ENCODE peak calls at places on chromosomes 12 and 14, in six cellular contexts. C is fibroblast of lung, X is upper lobe of left lung, Y is pancreas, Z is hepatocyte, R is HCT116. W is an unnamed sample.

GRCh38 chr12:83008703-83009102 is 322.0 kb downstream of the TMTC2 start:
- DNase-seq in C (no peak), X (no peak), Y (no peak), Z (no peak), R (no peak), W (no peak)

GRCh38 chr12:88591343-88591742 is 11.1 kb upstream of the KITLG start:
- DNase-seq in C (peak), X (no peak), Y (no peak), Z (no peak), R (no peak), W (no peak)

GRCh38 chr12:52155048-52155868 is 36.6 kb downstream of the KRT80 start:
- DNase-seq in C (no peak), X (peak), Y (no peak), Z (peak), R (no peak), W (peak)

GRCh38 chr14:75283162-75283883 is 4.7 kb downstream of the FOS start:
- DNase-seq in C (peak), X (peak), Y (no peak), Z (peak), R (no peak), W (peak)

GRCh38 chr14:77284066-77284855 is 13.3 kb upstream of the NGB start:
- DNase-seq in C (no peak), X (no peak), Y (no peak), Z (no peak), R (no peak), W (no peak)

GRCh38 chr12:9651265-9651729 is 18.2 kb upstream of the CLEC2D start:
- DNase-seq in C (peak), X (no peak), Y (no peak), Z (no peak), R (no peak), W (no peak)

GRCh38 chr12:65464930-65465329 is 186.4 kb downstream of the MSRB3 start:
- DNase-seq in C (peak), X (no peak), Y (no peak), Z (peak), R (no peak), W (no peak)

GRCh38 chr12:65536876-65537661 is 258.6 kb downstream of the MSRB3 start:
- DNase-seq in C (peak), X (peak), Y (no peak), Z (peak), R (peak), W (peak)

GRCh38 chr12:69621551-69621950 is 10.8 kb upstream of the LRRC10 start:
- DNase-seq in C (no peak), X (no peak), Y (no peak), Z (no peak), R (no peak), W (no peak)

GRCh38 chr14:104935955-104936354 is 11.3 kb downstream of the PLD4 start:
- DNase-seq in C (no peak), X (no peak), Y (no peak), Z (no peak), R (no peak), W (no peak)

GRCh38 chr14:55025948-55026347 is 951 bp downstream of the WDHD1 start:
- DNase-seq in C (no peak), X (no peak), Y (no peak), Z (no peak), R (no peak), W (no peak)

GRCh38 chr12:66014818-66015217 is 115.7 kb downstream of the LLPH start:
- DNase-seq in C (peak), X (no peak), Y (no peak), Z (no peak), R (no peak), W (no peak)

GRCh38 chr12:15088115-15088514 is 115.3 kb downstream of the PDE6H start:
- DNase-seq in C (no peak), X (no peak), Y (no peak), Z (no peak), R (no peak), W (no peak)

GRCh38 chr12:63811334-63811733 is 31.6 kb downstream of the RXYLT1 start:
- DNase-seq in C (no peak), X (no peak), Y (no peak), Z (no peak), R (no peak), W (no peak)

GRCh38 chr12:125738211-125738610 is 673.0 kb downstream of the AACS start:
- DNase-seq in C (no peak), X (no peak), Y (no peak), Z (no peak), R (no peak), W (no peak)

GRCh38 chr12:116201908-116202307 is 75.6 kb downstream of the MED13L start:
- DNase-seq in C (peak), X (no peak), Y (no peak), Z (no peak), R (no peak), W (no peak)

GRCh38 chr14:61560323-61560722 is 135.0 kb upstream of the HIF1A start:
- DNase-seq in C (no peak), X (no peak), Y (no peak), Z (peak), R (no peak), W (no peak)

GRCh38 chr14:65243766-65244442 is 141.6 kb upstream of the MAX start:
- DNase-seq in C (no peak), X (no peak), Y (no peak), Z (peak), R (no peak), W (peak)

GRCh38 chr12:116187158-116187511 is 90.4 kb downstream of the MED13L start:
- DNase-seq in C (peak), X (no peak), Y (no peak), Z (no peak), R (no peak), W (no peak)

GRCh38 chr12:12194206-12194605 is 72.6 kb downstream of the LRP6 start:
- DNase-seq in C (peak), X (no peak), Y (no peak), Z (no peak), R (peak), W (peak)

GRCh38 chr12:96522690-96523089 is 33.3 kb downstream of the CFAP54 start:
- DNase-seq in C (no peak), X (no peak), Y (no peak), Z (no peak), R (no peak), W (no peak)

GRCh38 chr12:85509857-85510256 is 229.8 kb downstream of the ALX1 start:
- DNase-seq in C (peak), X (no peak), Y (no peak), Z (no peak), R (no peak), W (no peak)

GRCh38 chr14:95320076-95320895 is 578 bp upstream of the CLMN start:
- DNase-seq in C (no peak), X (no peak), Y (peak), Z (no peak), R (no peak), W (no peak)

GRCh38 chr12:126855768-126856167 is 1411.2 kb upstream of the TMEM132C start:
- DNase-seq in C (no peak), X (no peak), Y (no peak), Z (no peak), R (no peak), W (no peak)

GRCh38 chr14:96409701-96410100 is 17.8 kb downstream of the AK7 start:
- DNase-seq in C (peak), X (no peak), Y (no peak), Z (no peak), R (peak), W (no peak)

GRCh38 chr14:77260631-77261030 is 10.4 kb downstream of the NGB start:
- DNase-seq in C (no peak), X (no peak), Y (peak), Z (peak), R (no peak), W (no peak)

GRCh38 chr14:103522649-103523582 is at the start of gene CKB:
- DNase-seq in C (peak), X (no peak), Y (peak), Z (peak), R (no peak), W (peak)

GRCh38 chr12:60269611-60270269 is 673.9 kb downstream of the SLC16A7 start:
- DNase-seq in C (no peak), X (no peak), Y (peak), Z (no peak), R (no peak), W (no peak)

GRCh38 chr14:68899033-68899603 is 80.0 kb downstream of the ACTN1 start:
- DNase-seq in C (no peak), X (no peak), Y (peak), Z (no peak), R (no peak), W (no peak)

GRCh38 chr12:39145175-39145999 is 240.0 kb upstream of the CPNE8 start:
- DNase-seq in C (peak), X (peak), Y (peak), Z (peak), R (no peak), W (no peak)

GRCh38 chr14:100252684-100253083 is 13.7 kb downstream of the YY1 start:
- DNase-seq in C (no peak), X (no peak), Y (no peak), Z (no peak), R (no peak), W (no peak)
- TF ChIP-seq CTCF in C (no peak), X (no peak), Y (no peak), Z (no peak), R (no peak), W (no peak)

DNA sequence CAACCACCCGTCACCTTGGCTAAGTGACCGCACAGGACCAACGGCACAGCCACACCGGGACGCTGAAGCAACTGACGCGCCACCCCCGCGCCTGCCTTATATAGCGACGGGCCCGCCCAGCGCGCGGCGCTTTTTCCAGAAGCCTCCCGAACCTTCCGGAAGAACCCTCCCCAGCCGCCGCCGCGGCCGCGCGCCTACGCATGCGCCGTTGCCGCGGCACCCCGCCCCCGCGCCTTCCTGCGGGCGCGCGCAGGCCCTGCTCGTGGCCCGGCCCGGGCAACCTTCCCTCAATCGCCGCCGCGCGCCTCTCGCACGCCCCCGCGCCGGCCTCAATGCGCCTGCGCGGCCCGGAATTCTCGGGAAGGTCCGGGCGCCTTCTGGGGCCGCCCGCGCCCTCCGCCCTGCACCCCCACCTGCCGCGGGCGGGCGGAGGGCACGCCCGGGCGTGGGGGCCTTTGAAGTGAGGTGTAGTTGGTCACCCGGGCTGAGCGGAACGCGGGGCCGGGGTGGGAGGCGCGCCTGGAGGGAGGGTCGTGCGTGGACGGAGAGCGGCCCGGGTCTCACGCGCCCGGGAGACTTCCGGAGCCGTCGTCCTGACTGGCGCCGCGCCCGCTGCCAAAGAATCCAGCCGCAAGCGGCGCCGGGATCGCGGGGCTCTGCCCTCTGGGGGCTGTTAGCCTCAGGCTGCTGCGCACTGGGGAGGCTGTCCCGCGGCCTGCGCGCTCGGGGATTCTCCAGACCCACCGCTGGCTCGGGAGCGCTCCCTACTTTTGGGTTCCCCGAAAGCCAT is at the start of gene HSP90AA1:
- DNase-seq in C (peak), X (peak), Y (peak), Z (peak), R (peak), W (peak)
- TF ChIP-seq CTCF in C (peak), X (peak), Y (no peak), Z (peak), R (no peak), W (no peak)

DNA sequence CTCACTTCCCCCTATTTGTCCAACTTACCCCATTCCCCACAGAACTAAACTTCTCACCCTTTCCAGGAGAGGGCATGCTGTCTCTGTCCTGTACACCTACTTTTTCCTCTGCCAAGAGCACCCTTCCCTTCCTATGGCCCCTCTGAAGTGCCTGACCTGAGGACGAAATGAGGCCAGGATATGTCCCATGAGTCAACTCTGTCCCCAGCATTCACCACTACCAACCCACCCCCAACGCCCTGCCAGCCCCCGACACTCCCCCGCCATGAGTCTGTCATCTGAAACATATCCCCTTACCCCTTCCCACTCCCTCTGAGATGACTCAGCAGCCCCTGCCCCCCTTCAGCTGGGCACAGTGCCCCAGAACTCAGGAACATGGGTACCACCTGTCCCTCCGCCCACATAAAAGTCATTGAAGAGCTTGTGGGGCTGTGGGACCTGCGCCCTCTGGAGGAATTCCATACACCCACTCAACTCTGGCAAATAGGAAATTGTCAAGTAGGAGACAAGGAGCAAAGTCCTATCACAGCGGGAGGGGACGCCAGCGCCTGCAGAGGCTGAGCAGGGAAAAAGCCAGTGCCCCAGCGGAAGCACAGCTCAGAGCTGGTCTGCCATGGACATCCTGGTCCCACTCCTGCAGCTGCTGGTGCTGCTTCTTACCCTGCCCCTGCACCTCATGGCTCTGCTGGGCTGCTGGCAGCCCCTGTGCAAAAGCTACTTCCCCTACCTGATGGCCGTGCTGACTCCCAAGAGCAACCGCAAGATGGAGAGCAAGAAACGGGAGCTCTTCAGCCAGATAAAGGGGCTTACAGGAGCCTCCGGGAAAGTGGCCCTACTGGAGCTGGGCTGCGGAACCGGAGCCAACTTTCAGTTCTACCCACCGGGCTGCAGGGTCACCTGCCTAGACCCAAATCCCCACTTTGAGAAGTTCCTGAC is 26.3 kb downstream of the ITGA7 start:
- DNase-seq in C (peak), X (peak), Y (peak), Z (peak), R (peak), W (peak)
- TF ChIP-seq CTCF in C (peak), X (peak), Y (peak), Z (peak), R (peak), W (peak)

GRCh38 chr14:63212209-63212608 is 8.0 kb downstream of the RHOJ start:
- DNase-seq in C (no peak), X (no peak), Y (no peak), Z (no peak), R (no peak), W (no peak)
- TF ChIP-seq CTCF in C (no peak), X (no peak), Y (no peak), Z (no peak), R (no peak), W (no peak)

GRCh38 chr12:53452159-53453077 is 516 bp downstream of the PCBP2 start:
- DNase-seq in C (peak), X (peak), Y (peak), Z (peak), R (peak), W (peak)
- TF ChIP-seq CTCF in C (peak), X (peak), Y (no peak), Z (peak), R (peak), W (peak)

W was measured in Calu3.